ENCODE peak calls at places on chromosomes 4 and X, in ten cellular contexts. I is T follicular helper cell; A is cerebellar cortex; E is BJ; H is stimulated activated CD8-positive, alpha-beta memory T cell treated with anti-CD3 and anti-CD28 coated beads, Interleukin-7, amount 100 ng/mL, for 24 hours; M is sigmoid colon; W is effector CD4-positive, alpha-beta T cell; X is cerebellum; Y is adrenal gland; B is EH. K is an unnamed sample.

GRCh38 chr4:71659979-71660378 is 123.9 kb downstream of the GC start:
- DNase-seq in W (no peak), H (no peak), I (no peak), E (no peak), A (no peak), B (peak; percentile 24), Y (no peak), M (no peak), X (no peak), K (no peak)

GRCh38 chrX:46735625-46736024 is 23.3 kb downstream of the SLC9A7 start:
- DNase-seq in X (no peak), A (no peak), E (no peak), M (no peak), Y (no peak), H (no peak), B (no peak), I (no peak), W (no peak), K (no peak)

GRCh38 chr4:6893449-6894085 is 16.1 kb upstream of the TBC1D14 start:
- DNase-seq in H (no peak), M (peak; percentile 33), B (peak; percentile 51), E (no peak), A (no peak), Y (no peak), W (no peak), I (no peak), X (no peak), K (no peak)

GRCh38 chrX:121102101-121102500 is 54.7 kb downstream of the GLUD2 start:
- DNase-seq in Y (no peak), B (no peak), E (no peak), I (no peak), A (no peak), M (no peak), H (no peak), X (no peak), W (no peak), K (no peak)

GRCh38 chrX:151393514-151393913 is 3.5 kb upstream of the VMA21 start:
- DNase-seq in X (no peak), H (no peak), A (no peak), B (no peak), E (no peak), W (peak; percentile 51), I (peak; percentile 51), M (no peak), Y (no peak), K (no peak)

GRCh38 chr4:109994415-109994827 is 81.7 kb downstream of the EGF start:
- DNase-seq in M (no peak), I (no peak), Y (no peak), A (no peak), H (no peak), W (no peak), E (no peak), X (no peak), B (no peak), K (no peak)

GRCh38 chr4:105966046-105966445 is 70.8 kb downstream of the NPNT start:
- DNase-seq in B (peak; percentile 94), I (no peak), H (no peak), M (no peak), W (no peak), Y (no peak), X (no peak), E (peak; percentile 84), A (no peak), K (peak; percentile 55)

GRCh38 chrX:24231169-24231568 is 81.6 kb downstream of the ZFX start:
- DNase-seq in Y (peak; percentile 54), A (no peak), H (no peak), W (no peak), E (peak; percentile 37), I (no peak), M (no peak), X (no peak), B (peak; percentile 81), K (peak; percentile 61)

GRCh38 chr4:40769266-40769665 is 19.5 kb downstream of the NSUN7 start:
- DNase-seq in B (no peak), E (no peak), Y (no peak), I (no peak), W (no peak), X (no peak), A (no peak), M (no peak), H (no peak), K (no peak)

GRCh38 chrX:107574711-107575110 is 53.6 kb upstream of the PRPS1 start:
- DNase-seq in A (no peak), W (no peak), E (no peak), M (no peak), B (peak; percentile 82), I (no peak), Y (no peak), H (no peak), X (no peak), K (no peak)

GRCh38 chrX:64190136-64190740 is 15.3 kb downstream of the AMER1 start:
- DNase-seq in E (no peak), I (no peak), Y (no peak), X (no peak), M (no peak), B (no peak), H (no peak), W (no peak), A (no peak), K (no peak)

GRCh38 chr4:985123-985830 is 1.6 kb upstream of the IDUA start:
- DNase-seq in I (peak; percentile 56), B (peak; percentile 67), Y (peak; percentile 88), A (peak; percentile 73), M (no peak), H (peak; percentile 54), X (peak; percentile 75), E (no peak), W (peak; percentile 56), K (no peak)

GRCh38 chr4:10698172-10698571 is 13.6 kb upstream of the CLNK start:
- DNase-seq in I (no peak), E (no peak), W (no peak), B (no peak), M (no peak), A (no peak), X (no peak), H (no peak), Y (no peak), K (no peak)

GRCh38 chrX:67725471-67725870 is 181.7 kb downstream of the AR start:
- DNase-seq in W (no peak), H (no peak), X (no peak), E (no peak), Y (no peak), I (no peak), B (no peak), A (no peak), M (no peak), K (no peak)

GRCh38 chrX:150897371-150898319 is 823 bp downstream of the CD99L2 start:
- DNase-seq in E (no peak), X (no peak), I (peak; percentile 15), M (no peak), H (no peak), Y (peak; percentile 21), A (peak; percentile 58), W (peak; percentile 15), B (peak; percentile 23), K (no peak)

GRCh38 chr4:165204462-165204830 is 2.9 kb upstream of the KLHL2 start:
- DNase-seq in I (no peak), W (no peak), Y (no peak), E (no peak), X (no peak), A (no peak), M (no peak), H (no peak), B (peak; percentile 16), K (no peak)

GRCh38 chr4:133154725-133155124 is 5.6 kb downstream of the PCDH10 start:
- DNase-seq in I (no peak), E (no peak), W (no peak), B (peak; percentile 57), Y (no peak), M (no peak), A (peak; percentile 25), X (no peak), H (no peak), K (no peak)

GRCh38 chrX:47242321-47242720 is 9.5 kb downstream of the USP11 start:
- DNase-seq in A (no peak), Y (no peak), X (no peak), W (no peak), E (no peak), M (peak; percentile 59), H (no peak), I (no peak), B (no peak), K (no peak)

GRCh38 chr4:911221-911751 is 20.8 kb downstream of the GAK start:
- DNase-seq in A (no peak), M (no peak), B (no peak), W (no peak), E (no peak), X (no peak), H (no peak), I (no peak), Y (no peak), K (no peak)

GRCh38 chr4:164731827-164732474 is 22.0 kb upstream of the SMIM31 start:
- DNase-seq in X (peak; percentile 22), W (peak; percentile 11), H (peak; percentile 13), Y (peak; percentile 42), I (peak; percentile 19), M (no peak), A (peak; percentile 30), B (peak; percentile 41), E (no peak), K (peak; percentile 17)

GRCh38 chr4:113641025-113641431 is 120.5 kb downstream of the CAMK2D start:
- DNase-seq in I (no peak), W (no peak), H (no peak), A (no peak), X (no peak), Y (no peak), M (no peak), E (no peak), B (no peak), K (no peak)

GRCh38 chr4:4457803-4458550 is 71.1 kb downstream of the NSG1 start:
- DNase-seq in I (no peak), H (no peak), Y (no peak), W (no peak), B (peak; percentile 82), E (no peak), X (no peak), A (no peak), M (no peak), K (peak; percentile 43)

GRCh38 chr4:119692001-119692400 is 63.4 kb upstream of the PDE5A start:
- DNase-seq in Y (no peak), E (no peak), M (no peak), B (peak; percentile 61), H (no peak), A (no peak), X (no peak), W (no peak), I (no peak), K (no peak)

GRCh38 chr4:25654971-25655963 is at the start of gene SLC34A2:
- DNase-seq in I (no peak), B (no peak), M (no peak), E (no peak), A (no peak), X (no peak), W (no peak), Y (no peak), H (no peak), K (no peak)

GRCh38 chrX:149962859-149963757 is 24.8 kb upstream of the EOLA2 start:
- DNase-seq in X (peak; percentile 45), E (no peak), I (no peak), B (peak; percentile 74), W (peak; percentile 4), Y (peak; percentile 72), M (no peak), A (peak; percentile 63), H (no peak), K (no peak)

GRCh38 chr4:185723619-185724150 is 88.3 kb downstream of the SORBS2 start:
- DNase-seq in E (no peak), X (no peak), Y (peak; percentile 61), M (no peak), I (no peak), H (no peak), B (no peak), A (no peak), W (no peak), K (no peak)

GRCh38 chr4:150231108-150231770 is 153.0 kb downstream of the DCLK2 start:
- DNase-seq in I (no peak), H (no peak), E (no peak), M (no peak), A (no peak), Y (no peak), W (no peak), B (no peak), X (no peak), K (no peak)

GRCh38 chr4:61173799-61174198 is 26.3 kb upstream of the ADGRL3 start:
- DNase-seq in B (no peak), I (no peak), X (no peak), E (no peak), Y (no peak), H (no peak), W (no peak), A (no peak), M (no peak), K (no peak)

K was measured in non-pigmented ciliary epithelial cell.